ENCODE peak calls at places on chromosomes 2 and 18, in six cellular contexts. One of them, this sample, is unnamed. For H3K27me3, the result is how much of the 10 kb centered on the place peaks cover.

GRCh38 chr18:7234061-7234460 is 3.2 kb downstream of the LRRC30 start:
- DNase-seq in RWPE2: no peak
- DNase-seq in dorsolateral prefrontal cortex: no peak
- DNase-seq in neural progenitor cell: no peak
- DNase-seq in sigmoid colon: no peak
- DNase-seq in HCT116: no peak
- DNase-seq in this sample: no peak

GRCh38 chr18:8329186-8329771 is 280.0 kb upstream of the RAB12 start:
- DNase-seq in neural progenitor cell: no peak
- DNase-seq in RWPE2: no peak
- DNase-seq in sigmoid colon: no peak
- DNase-seq in HCT116: no peak
- DNase-seq in dorsolateral prefrontal cortex: no peak
- DNase-seq in this sample: no peak

GRCh38 chr18:9868857-9869712 is 16.7 kb upstream of the TXNDC2 start:
- DNase-seq in neural progenitor cell: no peak
- DNase-seq in sigmoid colon: no peak
- DNase-seq in RWPE2: no peak
- DNase-seq in dorsolateral prefrontal cortex: no peak
- DNase-seq in HCT116: no peak
- DNase-seq in this sample: no peak

GRCh38 chr2:164182116-164182637 is 439.1 kb downstream of the GRB14 start:
- DNase-seq in dorsolateral prefrontal cortex: no peak
- DNase-seq in sigmoid colon: no peak
- DNase-seq in neural progenitor cell: peak
- DNase-seq in RWPE2: no peak
- DNase-seq in HCT116: no peak
- DNase-seq in this sample: no peak

GRCh38 chr18:59885579-59886163 is 14.1 kb upstream of the PMAIP1 start:
- DNase-seq in RWPE2: no peak
- DNase-seq in HCT116: no peak
- DNase-seq in neural progenitor cell: no peak
- DNase-seq in sigmoid colon: no peak
- DNase-seq in dorsolateral prefrontal cortex: no peak
- DNase-seq in this sample: no peak

GRCh38 chr18:13541621-13542519 is 184.5 kb downstream of the FAM210A start:
- DNase-seq in dorsolateral prefrontal cortex: peak
- DNase-seq in neural progenitor cell: no peak
- DNase-seq in RWPE2: no peak
- DNase-seq in sigmoid colon: peak
- DNase-seq in HCT116: no peak
- DNase-seq in this sample: no peak

GRCh38 chr2:60230596-60230995 is 322.9 kb downstream of the BCL11A start:
- DNase-seq in dorsolateral prefrontal cortex: no peak
- DNase-seq in HCT116: no peak
- DNase-seq in RWPE2: no peak
- DNase-seq in neural progenitor cell: no peak
- DNase-seq in sigmoid colon: no peak
- DNase-seq in this sample: no peak

GRCh38 chr2:54262015-54262765 is 6.2 kb upstream of the TSPYL6 start:
- DNase-seq in neural progenitor cell: no peak
- DNase-seq in dorsolateral prefrontal cortex: no peak
- DNase-seq in HCT116: no peak
- DNase-seq in RWPE2: no peak
- DNase-seq in sigmoid colon: no peak
- DNase-seq in this sample: no peak

GRCh38 chr18:76875390-76876330 is 53.3 kb downstream of the ZNF236 start:
- DNase-seq in neural progenitor cell: peak
- DNase-seq in RWPE2: no peak
- DNase-seq in sigmoid colon: no peak
- DNase-seq in HCT116: peak
- DNase-seq in dorsolateral prefrontal cortex: no peak
- DNase-seq in this sample: no peak

GRCh38 chr2:136178941-136179601 is 61.1 kb upstream of the CXCR4 start:
- DNase-seq in RWPE2: no peak
- DNase-seq in neural progenitor cell: no peak
- DNase-seq in sigmoid colon: no peak
- DNase-seq in HCT116: no peak
- DNase-seq in dorsolateral prefrontal cortex: no peak
- DNase-seq in this sample: no peak

DNA sequence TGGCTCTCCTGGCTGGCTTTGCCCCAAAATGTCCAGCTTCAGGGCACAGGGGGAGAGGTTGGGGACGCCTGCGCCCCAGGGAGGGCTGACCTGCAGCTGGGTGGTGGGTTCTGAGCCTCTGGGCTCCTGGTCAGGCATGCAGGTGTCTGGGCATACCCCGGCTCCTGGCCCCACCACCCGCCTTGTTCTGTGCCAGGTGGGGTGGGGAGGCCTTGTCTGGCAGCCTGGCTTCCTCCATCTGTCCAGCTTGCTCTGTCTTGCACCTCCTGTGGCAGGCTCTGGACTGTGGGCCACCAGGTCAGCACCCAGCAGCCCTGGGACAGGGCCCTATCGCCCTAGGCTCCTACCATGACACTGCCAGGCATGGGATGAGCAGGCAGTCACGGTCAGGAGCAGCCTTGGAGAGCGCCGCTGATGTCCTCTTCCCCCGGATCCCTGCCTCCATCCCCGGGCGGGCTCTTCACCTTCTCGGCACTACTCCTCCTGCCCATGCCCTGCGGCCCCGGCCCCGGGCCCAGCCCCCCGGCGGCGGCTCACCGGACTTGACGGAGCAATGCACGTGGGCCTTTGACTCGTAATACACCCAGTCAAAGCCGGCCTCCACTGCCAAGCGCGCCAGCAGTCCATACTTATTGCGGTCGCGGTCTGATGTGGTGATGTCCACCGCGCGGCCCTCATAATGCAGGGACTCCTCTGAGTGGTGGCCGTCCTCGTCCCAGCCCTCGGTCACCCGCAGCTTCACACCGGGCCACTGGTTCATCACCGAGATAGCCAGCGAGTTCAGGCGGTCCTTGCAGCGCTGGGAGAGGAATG is 3.6 kb downstream of the IHH start:
- DNase-seq in neural progenitor cell: peak
- DNase-seq in sigmoid colon: no peak
- DNase-seq in HCT116: no peak
- DNase-seq in dorsolateral prefrontal cortex: no peak
- DNase-seq in RWPE2: no peak
- DNase-seq in this sample: no peak
- H3K27me3 ChIP-seq in neural progenitor cell: half or more
- H3K27me3 ChIP-seq in sigmoid colon: half or more
- H3K27me3 ChIP-seq in HCT116: under half
- H3K27me3 ChIP-seq in dorsolateral prefrontal cortex: half or more
- H3K27me3 ChIP-seq in RWPE2: half or more
- H3K27me3 ChIP-seq in this sample: half or more

DNA sequence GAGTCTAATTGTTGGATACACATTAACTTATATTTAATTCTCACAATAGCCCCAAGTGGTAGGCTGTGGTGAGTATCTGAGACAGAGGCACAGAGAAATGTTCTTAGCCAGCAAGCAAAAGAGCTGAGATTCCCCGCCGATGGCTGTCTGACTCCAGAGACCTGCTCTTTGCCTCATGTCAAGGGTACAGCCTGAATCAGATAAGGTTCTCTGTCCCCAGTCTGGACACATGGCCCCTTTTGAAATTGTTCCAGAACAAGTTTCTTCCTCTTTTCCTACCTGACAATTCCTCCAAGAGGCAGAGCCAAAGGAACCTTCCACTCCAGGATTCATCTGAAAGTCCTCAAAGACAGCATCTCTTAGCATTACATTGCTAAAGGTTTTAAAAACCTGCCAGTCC is 512.9 kb upstream of the TNP1 start:
- DNase-seq in sigmoid colon: no peak
- DNase-seq in HCT116: no peak
- DNase-seq in neural progenitor cell: no peak
- DNase-seq in dorsolateral prefrontal cortex: no peak
- DNase-seq in RWPE2: no peak
- DNase-seq in this sample: no peak
- H3K27me3 ChIP-seq in sigmoid colon: under half
- H3K27me3 ChIP-seq in HCT116: half or more
- H3K27me3 ChIP-seq in neural progenitor cell: under half
- H3K27me3 ChIP-seq in dorsolateral prefrontal cortex: under half
- H3K27me3 ChIP-seq in RWPE2: under half
- H3K27me3 ChIP-seq in this sample: under half

DNA sequence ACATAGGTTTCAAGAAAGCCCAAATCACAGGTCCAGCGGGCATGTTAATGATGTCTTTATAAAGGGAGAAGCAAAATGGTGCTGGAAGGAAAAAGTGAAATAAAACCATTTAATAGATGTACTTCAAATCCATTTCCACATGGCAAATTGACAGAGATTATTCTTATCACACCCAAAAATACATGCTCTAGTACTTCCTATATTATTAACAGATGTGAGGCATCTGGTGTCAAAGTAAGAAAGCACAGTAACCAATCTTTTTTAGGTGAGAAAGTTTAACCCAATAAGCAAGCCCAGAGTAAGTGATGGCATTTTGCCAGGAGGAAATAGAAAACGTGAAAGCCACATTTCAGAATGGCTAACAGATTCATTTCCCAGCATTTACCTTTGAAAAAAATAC is 128.0 kb downstream of the ABCA12 start:
- DNase-seq in HCT116: no peak
- DNase-seq in RWPE2: no peak
- DNase-seq in neural progenitor cell: no peak
- DNase-seq in sigmoid colon: no peak
- DNase-seq in dorsolateral prefrontal cortex: no peak
- DNase-seq in this sample: no peak
- H3K27me3 ChIP-seq in HCT116: under half
- H3K27me3 ChIP-seq in RWPE2: under half
- H3K27me3 ChIP-seq in neural progenitor cell: under half
- H3K27me3 ChIP-seq in sigmoid colon: under half
- H3K27me3 ChIP-seq in dorsolateral prefrontal cortex: under half
- H3K27me3 ChIP-seq in this sample: under half

DNA sequence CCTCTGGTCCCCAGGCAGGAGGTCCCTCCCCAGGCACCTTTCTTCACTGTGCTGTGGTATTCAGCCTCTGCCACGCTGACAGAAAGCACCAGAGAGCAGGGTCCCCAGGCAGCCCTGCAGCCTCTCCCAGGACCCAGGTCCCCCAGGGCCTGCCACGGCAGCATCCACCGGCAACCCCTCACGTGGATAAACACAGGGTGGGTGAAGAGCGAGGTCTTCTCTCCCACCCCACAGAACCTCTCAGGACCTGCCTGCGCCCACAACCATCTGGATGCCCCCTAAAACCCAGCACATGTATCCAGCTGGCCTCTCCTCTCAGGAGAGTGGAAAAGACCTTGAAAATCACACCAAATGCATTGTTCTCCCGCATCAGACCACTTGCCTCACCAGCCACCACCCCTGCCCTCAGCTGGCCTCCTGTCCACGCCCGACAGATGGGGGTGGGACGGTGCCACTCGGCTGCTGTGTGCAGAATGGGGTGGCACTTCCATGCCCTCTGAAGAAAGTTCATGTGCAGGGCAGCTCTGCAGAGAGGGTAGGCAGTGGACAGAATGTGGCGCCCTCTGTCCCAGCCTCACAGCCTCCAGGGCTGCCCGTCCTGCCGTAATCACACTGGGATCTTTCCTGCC is 4.0 kb upstream of the CROCC2 start:
- DNase-seq in dorsolateral prefrontal cortex: no peak
- DNase-seq in neural progenitor cell: no peak
- DNase-seq in RWPE2: no peak
- DNase-seq in sigmoid colon: no peak
- DNase-seq in HCT116: no peak
- DNase-seq in this sample: no peak
- H3K27me3 ChIP-seq in dorsolateral prefrontal cortex: under half
- H3K27me3 ChIP-seq in neural progenitor cell: under half
- H3K27me3 ChIP-seq in RWPE2: under half
- H3K27me3 ChIP-seq in sigmoid colon: under half
- H3K27me3 ChIP-seq in HCT116: under half
- H3K27me3 ChIP-seq in this sample: under half

GRCh38 chr18:46338213-46338612 is 234.0 kb downstream of the HAUS1 start:
- DNase-seq in dorsolateral prefrontal cortex: no peak
- DNase-seq in HCT116: no peak
- DNase-seq in neural progenitor cell: peak
- DNase-seq in sigmoid colon: peak
- DNase-seq in RWPE2: peak
- DNase-seq in this sample: no peak

GRCh38 chr18:46343456-46343855 is 239.3 kb downstream of the HAUS1 start:
- DNase-seq in dorsolateral prefrontal cortex: peak
- DNase-seq in HCT116: no peak
- DNase-seq in sigmoid colon: peak
- DNase-seq in RWPE2: no peak
- DNase-seq in neural progenitor cell: no peak
- DNase-seq in this sample: no peak

GRCh38 chr18:46338761-46339160 is 234.6 kb downstream of the HAUS1 start:
- DNase-seq in RWPE2: peak
- DNase-seq in sigmoid colon: peak
- DNase-seq in neural progenitor cell: peak
- DNase-seq in dorsolateral prefrontal cortex: no peak
- DNase-seq in HCT116: no peak
- DNase-seq in this sample: no peak

GRCh38 chr18:46341989-46342525 is 237.9 kb downstream of the HAUS1 start:
- DNase-seq in RWPE2: no peak
- DNase-seq in HCT116: no peak
- DNase-seq in sigmoid colon: peak
- DNase-seq in dorsolateral prefrontal cortex: no peak
- DNase-seq in neural progenitor cell: no peak
- DNase-seq in this sample: no peak

GRCh38 chr18:46340716-46341115 is 236.5 kb downstream of the HAUS1 start:
- DNase-seq in RWPE2: peak
- DNase-seq in HCT116: no peak
- DNase-seq in neural progenitor cell: no peak
- DNase-seq in dorsolateral prefrontal cortex: no peak
- DNase-seq in sigmoid colon: peak
- DNase-seq in this sample: no peak
- H3K27me3 ChIP-seq in RWPE2: under half
- H3K27me3 ChIP-seq in HCT116: under half
- H3K27me3 ChIP-seq in neural progenitor cell: under half
- H3K27me3 ChIP-seq in dorsolateral prefrontal cortex: under half
- H3K27me3 ChIP-seq in sigmoid colon: under half
- H3K27me3 ChIP-seq in this sample: under half

GRCh38 chr2:949384-949893 is 1.2 kb upstream of the SNTG2 start:
- DNase-seq in RWPE2: no peak
- DNase-seq in sigmoid colon: no peak
- DNase-seq in HCT116: no peak
- DNase-seq in neural progenitor cell: peak
- DNase-seq in dorsolateral prefrontal cortex: no peak
- DNase-seq in this sample: no peak
- H3K27me3 ChIP-seq in RWPE2: under half
- H3K27me3 ChIP-seq in sigmoid colon: under half
- H3K27me3 ChIP-seq in HCT116: under half
- H3K27me3 ChIP-seq in neural progenitor cell: half or more
- H3K27me3 ChIP-seq in dorsolateral prefrontal cortex: half or more
- H3K27me3 ChIP-seq in this sample: under half

GRCh38 chr2:788227-789032 is 111.2 kb upstream of the TMEM18 start:
- DNase-seq in dorsolateral prefrontal cortex: no peak
- DNase-seq in neural progenitor cell: no peak
- DNase-seq in HCT116: no peak
- DNase-seq in sigmoid colon: no peak
- DNase-seq in RWPE2: no peak
- DNase-seq in this sample: no peak
- H3K27me3 ChIP-seq in dorsolateral prefrontal cortex: under half
- H3K27me3 ChIP-seq in neural progenitor cell: under half
- H3K27me3 ChIP-seq in HCT116: under half
- H3K27me3 ChIP-seq in sigmoid colon: under half
- H3K27me3 ChIP-seq in RWPE2: under half
- H3K27me3 ChIP-seq in this sample: under half

GRCh38 chr2:26516781-26517180 is 38.9 kb upstream of the OTOF start:
- DNase-seq in HCT116: no peak
- DNase-seq in neural progenitor cell: no peak
- DNase-seq in RWPE2: no peak
- DNase-seq in dorsolateral prefrontal cortex: no peak
- DNase-seq in sigmoid colon: no peak
- DNase-seq in this sample: no peak
- H3K27me3 ChIP-seq in HCT116: under half
- H3K27me3 ChIP-seq in neural progenitor cell: under half
- H3K27me3 ChIP-seq in RWPE2: under half
- H3K27me3 ChIP-seq in dorsolateral prefrontal cortex: under half
- H3K27me3 ChIP-seq in sigmoid colon: under half
- H3K27me3 ChIP-seq in this sample: under half

This sample was measured in effector memory CD4-positive, alpha-beta T cell.